ENCODE peak calls at places on chromosomes 5 and 9, in six cellular contexts. W is heart right ventricle; T is pancreas; R is uterus; S is CD4-positive, alpha-beta T cell; H is HFF-Myc. D is an unnamed sample.

GRCh38 chr9:89969156-89969566 is 364.3 kb downstream of the GADD45G start:
- DNase-seq in S (no peak), T (no peak), R (no peak), H (no peak), W (no peak), D (peak)

GRCh38 chr9:109975574-109976327 is 195.8 kb downstream of the PALM2AKAP2 start:
- DNase-seq in W (no peak), T (no peak), H (no peak), S (no peak), R (no peak), D (no peak)

GRCh38 chr5:37739817-37740261 is 100.0 kb downstream of the GDNF start:
- DNase-seq in T (no peak), H (no peak), W (no peak), R (no peak), S (no peak), D (no peak)

GRCh38 chr5:126354012-126354856 is 69.0 kb upstream of the GRAMD2B start:
- DNase-seq in T (no peak), W (no peak), R (no peak), H (peak), S (no peak), D (peak)

GRCh38 chr9:83066771-83067170 is 3.8 kb upstream of the RASEF start:
- DNase-seq in R (no peak), H (peak), W (no peak), S (no peak), T (no peak), D (no peak)

GRCh38 chr5:55030220-55030619 is 6.2 kb downstream of the GZMK start:
- DNase-seq in T (no peak), R (no peak), W (no peak), H (no peak), S (no peak), D (no peak)

GRCh38 chr9:135968601-135969000 is 7.4 kb upstream of the UBAC1 start:
- DNase-seq in S (no peak), H (no peak), T (no peak), R (no peak), W (no peak), D (no peak)

GRCh38 chr5:29143266-29143665 is 2050.2 kb upstream of the CDH6 start:
- DNase-seq in H (no peak), R (no peak), W (no peak), T (no peak), S (no peak), D (no peak)

GRCh38 chr5:10594591-10595210 is 30.8 kb downstream of the ANKRD33B start:
- DNase-seq in S (no peak), W (no peak), R (no peak), T (no peak), H (no peak), D (no peak)

GRCh38 chr5:41524174-41524573 is 13.8 kb upstream of the PLCXD3 start:
- DNase-seq in S (no peak), R (no peak), H (no peak), W (no peak), T (no peak), D (no peak)

GRCh38 chr9:78131969-78132687 is 100.5 kb upstream of the GNAQ start:
- DNase-seq in R (no peak), H (no peak), W (no peak), S (no peak), T (no peak), D (no peak)

GRCh38 chr9:127353882-127354281 is 43.1 kb upstream of the SLC2A8 start:
- DNase-seq in H (no peak), T (no peak), R (no peak), S (no peak), W (no peak), D (no peak)

GRCh38 chr9:136990233-136990911 is 1.9 kb upstream of the PAXX start:
- DNase-seq in W (no peak), T (no peak), R (no peak), H (no peak), S (no peak), D (no peak)

GRCh38 chr9:136567651-136568287 is 21.9 kb upstream of the NOTCH1 start:
- DNase-seq in W (peak), T (peak), S (no peak), R (peak), H (peak), D (no peak)

GRCh38 chr9:129954868-129955550 is 88.0 kb downstream of the FNBP1 start:
- DNase-seq in T (no peak), W (no peak), S (no peak), R (no peak), H (no peak), D (no peak)

GRCh38 chr9:130327070-130327780 is 61.7 kb downstream of the HMCN2 start:
- DNase-seq in R (no peak), H (no peak), T (no peak), S (no peak), W (no peak), D (no peak)

GRCh38 chr5:136090319-136090718 is 42.3 kb upstream of the SMAD5 start:
- DNase-seq in R (no peak), S (no peak), H (no peak), W (no peak), T (no peak), D (no peak)

GRCh38 chr9:76588320-76588719 is 129.3 kb downstream of the GCNT1 start:
- DNase-seq in H (no peak), T (no peak), R (no peak), W (no peak), S (no peak), D (no peak)

GRCh38 chr9:18385676-18386075 is 88.3 kb upstream of the ADAMTSL1 start:
- DNase-seq in W (no peak), S (no peak), T (no peak), R (no peak), H (no peak), D (no peak)

GRCh38 chr9:136354592-136355085 is 8.9 kb downstream of the DNLZ start:
- DNase-seq in W (peak), S (no peak), H (no peak), T (no peak), R (peak), D (no peak)

GRCh38 chr5:141196363-141196762 is 3.1 kb upstream of the PCDHB11 start:
- DNase-seq in T (no peak), S (no peak), W (no peak), H (no peak), R (no peak), D (no peak)

GRCh38 chr5:141199359-141200235 is at the start of gene PCDHB11:
- DNase-seq in T (no peak), R (no peak), S (no peak), H (no peak), W (no peak), D (no peak)
- TF ChIP-seq CTCF in T (no peak), R (no peak), S (no peak), H (no peak), W (no peak), D (no peak)

GRCh38 chr5:176741566-176742211 is 68.7 kb upstream of the UNC5A start:
- DNase-seq in H (no peak), R (no peak), T (no peak), W (no peak), S (no peak), D (peak)

GRCh38 chr5:176742246-176743105 is 67.9 kb upstream of the UNC5A start:
- DNase-seq in S (no peak), T (no peak), H (no peak), W (no peak), R (no peak), D (peak)

GRCh38 chr5:176743136-176743827 is 67.1 kb upstream of the UNC5A start:
- DNase-seq in R (no peak), T (no peak), W (no peak), S (no peak), H (no peak), D (peak)

GRCh38 chr5:176743828-176744583 is 66.4 kb upstream of the UNC5A start:
- DNase-seq in S (no peak), T (no peak), H (no peak), W (no peak), R (no peak), D (peak)

GRCh38 chr5:176744584-176744965 is 65.8 kb upstream of the UNC5A start:
- DNase-seq in R (no peak), T (no peak), S (no peak), H (no peak), W (no peak), D (peak)
- TF ChIP-seq CTCF in R (no peak), T (no peak), S (no peak), H (peak), W (no peak), D (no peak)

GRCh38 chr5:106258591-106259125 is 1412.1 kb downstream of the EFNA5 start:
- DNase-seq in H (no peak), R (no peak), W (no peak), T (no peak), S (no peak), D (no peak)

GRCh38 chr5:106254784-106255183 is 1416.0 kb downstream of the EFNA5 start:
- DNase-seq in R (no peak), T (no peak), S (no peak), W (no peak), H (no peak), D (no peak)
- TF ChIP-seq CTCF in R (no peak), T (no peak), S (no peak), W (no peak), H (no peak), D (no peak)

DNA sequence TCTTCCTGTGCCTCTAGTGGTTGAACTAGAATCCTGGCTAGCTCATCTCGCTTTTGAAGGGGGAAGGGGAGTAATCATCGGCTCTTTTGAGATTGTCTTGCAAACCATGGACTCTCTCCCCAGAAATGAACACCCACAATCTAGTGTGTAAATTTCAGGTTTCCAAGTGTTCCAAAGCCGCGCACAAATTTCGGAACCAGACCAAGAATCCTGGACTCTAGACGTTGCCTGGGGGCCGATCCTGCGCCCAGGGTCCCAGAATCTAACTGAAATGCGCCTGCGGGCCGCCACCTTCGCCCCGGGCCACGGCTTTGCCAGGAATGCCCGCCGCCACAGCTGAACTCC is 4.8 kb upstream of the FOXE1 start:
- DNase-seq in W (no peak), H (no peak), R (no peak), T (no peak), S (no peak), D (no peak)
- TF ChIP-seq CTCF in W (no peak), H (peak), R (no peak), T (no peak), S (no peak), D (no peak)

DNA sequence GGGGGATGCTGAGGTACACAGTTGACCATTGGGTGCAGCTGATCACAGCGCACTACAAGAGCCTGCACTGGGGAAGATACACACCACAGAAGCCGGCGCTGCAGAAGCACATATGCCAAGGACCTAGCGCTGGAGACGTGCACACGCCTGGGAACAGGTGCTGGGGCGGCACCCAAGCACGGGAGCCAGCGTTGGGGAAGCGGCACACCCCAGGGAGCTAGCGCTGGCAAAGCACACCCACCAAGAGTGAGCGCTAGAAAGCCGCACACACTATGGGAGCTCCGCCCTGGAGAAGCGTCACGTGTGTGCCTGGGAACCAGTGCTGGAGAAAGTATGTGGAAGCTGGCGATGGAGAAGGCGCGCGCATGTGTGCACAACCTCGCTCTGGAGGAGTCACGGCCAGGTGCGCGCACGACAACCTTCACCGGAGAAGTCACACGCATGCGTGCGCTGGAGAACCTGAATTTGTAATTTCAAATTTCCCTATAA is 4.5 kb downstream of the FANCC start:
- DNase-seq in T (peak), H (no peak), R (no peak), W (peak), S (no peak), D (peak)
- TF ChIP-seq CTCF in T (no peak), H (no peak), R (no peak), W (no peak), S (no peak), D (no peak)

DNA sequence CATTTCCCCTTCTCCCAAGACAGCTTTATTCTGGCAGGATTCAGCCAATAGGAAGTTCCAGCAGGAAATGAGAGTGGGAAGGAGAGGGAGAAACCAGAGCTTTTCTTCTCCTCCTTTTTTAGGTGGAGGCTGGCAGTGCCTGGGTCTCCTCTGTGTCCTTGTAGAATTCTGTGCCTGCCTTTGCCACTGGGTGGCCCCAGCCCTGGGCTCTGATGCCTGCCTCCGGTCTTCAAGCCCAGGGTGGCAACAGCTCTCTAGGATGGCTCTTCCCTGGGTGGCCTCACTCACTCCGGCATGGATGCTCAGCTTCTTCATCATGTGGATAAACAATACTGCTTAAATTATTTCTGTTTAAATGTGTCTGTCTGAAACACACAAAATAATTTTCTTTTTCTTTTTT is 694.8 kb downstream of the SEMA5A start:
- DNase-seq in S (no peak), R (no peak), W (no peak), H (no peak), T (no peak), D (no peak)
- TF ChIP-seq CTCF in S (no peak), R (no peak), W (no peak), H (peak), T (no peak), D (no peak)

D was measured in GM13976.